ENCODE peak calls at places on chromosome 4, in five cellular contexts. U is IMR-90, Z is trophoblast cell, M is mesenchymal stem cell, L is mesendoderm. A is an unnamed sample.

GRCh38 chr4:176584031-176584430 is 208.7 kb downstream of the VEGFC start:
- DNase-seq in M (peak), U (peak), L (no peak), Z (no peak), A (no peak)

GRCh38 chr4:156765277-156765676 is 206.3 kb downstream of the PDGFC start:
- DNase-seq in Z (no peak), M (peak), L (no peak), U (peak), A (no peak)

GRCh38 chr4:16203083-16203482 is 23.2 kb downstream of the TAPT1 start:
- DNase-seq in U (no peak), Z (no peak), L (no peak), M (no peak), A (no peak)

GRCh38 chr4:89056953-89057398 is at the start of gene FAM13A:
- DNase-seq in U (peak), Z (peak), M (peak), L (peak), A (peak)

GRCh38 chr4:2787230-2788100 is 5.4 kb upstream of the SH3BP2 start:
- DNase-seq in L (no peak), Z (peak), M (no peak), U (no peak), A (peak)

GRCh38 chr4:177163532-177163931 is 146.1 kb upstream of the NEIL3 start:
- DNase-seq in U (peak), M (no peak), Z (no peak), L (no peak), A (no peak)

GRCh38 chr4:10022346-10023049 is 1.2 kb upstream of the SLC2A9 start:
- DNase-seq in M (no peak), Z (peak), U (no peak), L (no peak), A (peak)

GRCh38 chr4:142404191-142404611 is 441.9 kb downstream of the INPP4B start:
- DNase-seq in L (no peak), U (peak), M (peak), Z (peak), A (no peak)

GRCh38 chr4:135382280-135382679 is 1180.7 kb upstream of the PABPC4L start:
- DNase-seq in M (no peak), L (peak), U (peak), Z (no peak), A (no peak)

GRCh38 chr4:106809083-106809482 is 227.0 kb downstream of the DKK2 start:
- DNase-seq in M (peak), L (peak), Z (peak), U (peak), A (no peak)

GRCh38 chr4:186829740-186830449 is 106.2 kb upstream of the FAT1 start:
- DNase-seq in L (no peak), M (peak), U (peak), Z (no peak), A (no peak)

GRCh38 chr4:15043922-15044321 is 41.6 kb downstream of the CPEB2 start:
- DNase-seq in L (no peak), Z (no peak), M (no peak), U (no peak), A (no peak)

GRCh38 chr4:38753021-38753806 is 29.6 kb downstream of the TLR10 start:
- DNase-seq in Z (peak), U (peak), M (peak), L (peak), A (peak)

GRCh38 chr4:184668511-184669114 is 19.1 kb downstream of the PRIMPOL start:
- DNase-seq in L (no peak), M (no peak), Z (no peak), U (peak), A (no peak)

GRCh38 chr4:37392540-37393255 is 148.2 kb downstream of the NWD2 start:
- DNase-seq in L (peak), U (no peak), Z (no peak), M (no peak), A (no peak)

GRCh38 chr4:150145950-150146340 is 67.7 kb downstream of the DCLK2 start:
- DNase-seq in Z (no peak), U (peak), M (no peak), L (no peak), A (no peak)

GRCh38 chr4:73705721-73706120 is 34.6 kb upstream of the CXCL8 start:
- DNase-seq in M (no peak), U (no peak), L (no peak), Z (no peak), A (no peak)

GRCh38 chr4:66639361-66639760 is 905.9 kb downstream of the CENPC start:
- DNase-seq in U (no peak), Z (no peak), M (no peak), L (no peak), A (no peak)

GRCh38 chr4:159024266-159024665 is 78.6 kb upstream of the RAPGEF2 start:
- DNase-seq in M (no peak), L (peak), Z (no peak), U (no peak), A (no peak)

GRCh38 chr4:79917246-79917645 is 155.8 kb downstream of the ANTXR2 start:
- DNase-seq in M (peak), U (peak), L (peak), Z (peak), A (peak)

GRCh38 chr4:144451771-144452170 is 194.2 kb upstream of the HHIP start:
- DNase-seq in M (peak), L (no peak), Z (no peak), U (peak), A (no peak)

GRCh38 chr4:153001626-153002025 is 65.5 kb downstream of the FHDC1 start:
- DNase-seq in Z (no peak), U (no peak), L (no peak), M (no peak), A (no peak)

GRCh38 chr4:113452868-113453620 is 308.5 kb downstream of the CAMK2D start:
- DNase-seq in L (peak), U (peak), M (peak), Z (no peak), A (peak)

GRCh38 chr4:54958236-54958635 is 167.2 kb downstream of the KDR start:
- DNase-seq in M (peak), U (peak), L (no peak), Z (peak), A (no peak)

GRCh38 chr4:3419836-3420605 is 21.7 kb upstream of the HGFAC start:
- DNase-seq in U (no peak), L (no peak), M (no peak), Z (no peak), A (no peak)

GRCh38 chr4:150310159-150310895 is 232.1 kb downstream of the DCLK2 start:
- DNase-seq in U (peak), L (no peak), Z (peak), M (peak), A (no peak)

GRCh38 chr4:157443537-157443936 is 223.0 kb downstream of the GRIA2 start:
- DNase-seq in U (no peak), Z (no peak), M (no peak), L (no peak), A (no peak)

GRCh38 chr4:82721819-82722423 is 76.7 kb downstream of the SCD5 start:
- DNase-seq in Z (peak), L (no peak), M (no peak), U (peak), A (no peak)

GRCh38 chr4:8290701-8290970 is 21.1 kb downstream of the HTRA3 start:
- DNase-seq in M (no peak), L (no peak), Z (no peak), U (no peak), A (no peak)

GRCh38 chr4:28469886-28470285 is 1609.2 kb downstream of the STIM2 start:
- DNase-seq in U (peak), M (no peak), L (no peak), Z (no peak), A (no peak)

GRCh38 chr4:100288811-100289529 is 98.7 kb upstream of the DDIT4L start:
- DNase-seq in Z (peak), L (no peak), M (peak), U (peak), A (no peak)

GRCh38 chr4:26331380-26331945 is 10.6 kb downstream of the RBPJ start:
- DNase-seq in M (no peak), L (no peak), U (no peak), Z (no peak), A (no peak)
- H3K18ac ChIP-seq in M (no peak), L (no peak), U (no peak), Z (peak), A (no peak)

GRCh38 chr4:123412700-123413512 is 16.3 kb downstream of the SPRY1 start:
- DNase-seq in M (peak), U (no peak), Z (no peak), L (no peak), A (no peak)

GRCh38 chr4:123417813-123418212 is 21.2 kb downstream of the SPRY1 start:
- DNase-seq in M (no peak), L (no peak), Z (no peak), U (no peak), A (no peak)

GRCh38 chr4:123418486-123418931 is 21.9 kb downstream of the SPRY1 start:
- DNase-seq in M (peak), Z (peak), L (peak), U (peak), A (peak)

GRCh38 chr4:123415977-123416376 is 19.4 kb downstream of the SPRY1 start:
- DNase-seq in M (peak), U (peak), Z (peak), L (no peak), A (no peak)

DNA sequence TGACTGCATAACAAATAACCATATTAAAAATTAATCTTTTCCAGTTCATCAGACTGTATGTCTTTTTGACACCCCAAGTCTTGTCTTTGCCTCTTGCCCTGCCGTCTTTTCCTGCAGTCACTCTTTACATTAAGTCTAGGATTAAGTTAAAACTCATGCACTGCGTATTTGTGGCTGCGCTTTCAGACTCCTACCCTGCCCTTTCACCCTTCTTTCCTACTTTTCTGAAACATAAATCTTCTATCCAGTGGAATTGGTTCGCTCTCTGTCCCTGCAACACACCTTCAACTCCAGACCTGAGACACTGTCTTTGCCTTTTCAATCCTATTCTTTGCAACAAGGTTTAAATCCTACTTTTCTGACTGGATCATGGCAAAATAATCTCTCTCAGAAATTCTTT is 19.9 kb downstream of the SPRY1 start:
- DNase-seq in U (no peak), M (no peak), L (no peak), Z (no peak), A (no peak)
- H3K18ac ChIP-seq in U (peak), M (peak), L (no peak), Z (no peak), A (no peak)

GRCh38 chr4:77306496-77306895 is 149.5 kb downstream of the CCNG2 start:
- DNase-seq in Z (no peak), L (no peak), M (no peak), U (no peak), A (no peak)
- H3K18ac ChIP-seq in Z (no peak), L (no peak), M (no peak), U (no peak), A (no peak)

DNA sequence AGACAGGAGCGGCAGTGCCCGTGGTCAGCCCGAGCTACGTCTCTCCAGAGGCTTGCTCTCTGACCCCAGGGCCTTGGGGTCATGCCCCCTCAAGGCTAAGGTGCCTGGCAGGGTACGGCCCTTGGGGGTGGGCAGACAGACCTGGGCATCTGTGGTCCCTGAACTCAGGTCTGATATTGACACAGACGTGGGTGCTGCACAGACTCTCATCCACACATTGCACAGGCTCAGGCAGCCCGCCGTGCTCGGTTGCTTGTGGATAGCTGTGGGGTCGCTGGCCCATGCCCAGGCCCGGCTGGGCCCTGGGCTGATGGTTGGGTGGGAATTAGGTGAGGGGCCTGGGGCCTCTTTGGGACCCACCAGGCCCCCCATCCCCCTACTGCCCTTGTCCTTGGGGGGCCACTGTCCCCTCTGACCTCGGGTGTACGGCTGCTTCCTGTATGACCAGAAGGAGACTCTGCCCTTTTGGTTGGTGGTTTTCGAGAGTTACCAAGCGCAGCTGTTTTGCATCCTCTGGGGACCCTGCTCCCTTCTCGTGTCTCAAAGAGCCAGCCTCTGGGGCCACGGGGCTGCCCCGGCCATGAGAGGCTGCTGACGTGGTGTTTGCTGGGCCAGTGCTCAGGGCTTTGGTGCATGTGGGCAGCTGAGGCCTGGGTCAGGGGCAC is 10.1 kb downstream of the FGFRL1 start:
- DNase-seq in Z (no peak), M (no peak), L (no peak), U (no peak), A (no peak)
- H3K18ac ChIP-seq in Z (no peak), M (no peak), L (no peak), U (no peak), A (no peak)

DNA sequence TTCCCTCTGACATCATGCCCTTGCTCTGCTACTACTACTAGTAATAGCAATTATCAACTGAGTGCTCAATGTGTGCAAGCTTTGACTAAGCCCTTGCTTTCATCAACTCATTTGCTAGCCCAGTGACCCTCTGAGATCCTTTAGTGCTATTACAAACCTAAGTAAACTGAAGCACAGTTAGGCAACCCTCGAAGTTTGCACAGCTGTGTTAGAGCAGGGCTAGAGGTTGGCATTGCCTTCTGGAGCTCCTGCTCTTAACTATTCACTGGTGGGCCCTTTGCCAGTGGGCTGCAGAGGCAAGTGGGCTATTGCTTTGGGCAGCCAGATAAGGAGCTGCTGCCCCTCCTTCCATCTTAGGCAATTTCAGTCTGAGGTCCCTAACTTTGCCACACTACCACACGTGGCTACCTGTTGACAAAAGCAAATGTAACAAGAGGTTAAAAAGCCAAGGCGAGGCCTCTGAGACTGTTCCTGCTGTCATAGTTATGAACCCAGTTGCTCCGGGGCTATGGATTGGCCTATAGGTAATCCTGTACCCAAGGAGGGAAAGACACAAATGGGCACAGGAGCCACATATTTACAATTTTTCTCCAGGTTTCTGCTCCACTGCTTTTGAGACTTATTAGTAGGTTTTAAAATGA is 41.5 kb upstream of the ANKRD50 start:
- DNase-seq in U (peak), L (no peak), M (no peak), Z (no peak), A (no peak)
- H3K18ac ChIP-seq in U (peak), L (no peak), M (no peak), Z (no peak), A (no peak)

GRCh38 chr4:5955856-5956255 is 62.4 kb downstream of the C4orf50 start:
- DNase-seq in M (no peak), Z (no peak), L (no peak), U (no peak), A (no peak)

GRCh38 chr4:5955201-5955821 is 62.4 kb upstream of the CRMP1 start:
- DNase-seq in M (no peak), U (no peak), L (peak), Z (no peak), A (peak)

GRCh38 chr4:5954056-5954760 is 61.3 kb upstream of the CRMP1 start:
- DNase-seq in U (no peak), M (no peak), L (no peak), Z (no peak), A (peak)

GRCh38 chr4:5953003-5953951 is 60.4 kb upstream of the CRMP1 start:
- DNase-seq in U (no peak), M (no peak), Z (no peak), L (no peak), A (peak)

DNA sequence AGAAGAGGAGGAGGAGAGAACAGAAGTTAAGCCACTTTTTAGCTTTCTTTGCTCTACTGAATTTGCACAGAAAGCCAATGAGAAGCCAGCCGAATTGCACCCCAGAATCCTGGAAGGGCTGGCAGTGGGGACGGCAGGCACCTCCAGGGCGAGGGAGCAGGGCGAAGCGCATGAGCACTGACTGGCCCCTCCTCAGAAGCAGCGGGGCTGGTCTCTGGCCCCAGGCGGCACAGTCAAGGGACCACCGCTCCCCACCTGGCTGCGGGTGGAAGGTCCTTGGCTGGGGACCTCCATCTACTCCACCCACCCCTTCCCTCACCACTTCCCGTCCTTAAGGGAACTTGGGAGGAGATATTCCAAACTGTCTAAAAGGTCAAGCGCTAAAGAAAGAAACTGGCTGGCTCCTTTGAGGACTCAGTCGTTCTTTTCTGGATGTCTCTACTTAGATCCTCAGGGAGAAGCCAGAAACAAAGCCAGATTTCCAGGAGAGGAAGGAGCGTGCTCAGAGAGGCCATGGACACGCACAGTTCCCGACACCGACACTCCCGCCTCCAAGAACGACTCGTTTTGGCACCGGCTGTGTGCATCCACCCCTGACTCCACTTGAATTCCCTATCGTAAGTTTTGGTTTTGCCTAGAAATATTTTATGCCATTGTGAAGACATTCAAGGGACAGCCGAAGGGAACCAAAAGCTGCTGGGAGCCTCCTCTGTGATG is 59.6 kb upstream of the CRMP1 start:
- DNase-seq in M (no peak), U (no peak), Z (no peak), L (no peak), A (no peak)
- H3K18ac ChIP-seq in M (no peak), U (no peak), Z (no peak), L (no peak), A (no peak)

DNA sequence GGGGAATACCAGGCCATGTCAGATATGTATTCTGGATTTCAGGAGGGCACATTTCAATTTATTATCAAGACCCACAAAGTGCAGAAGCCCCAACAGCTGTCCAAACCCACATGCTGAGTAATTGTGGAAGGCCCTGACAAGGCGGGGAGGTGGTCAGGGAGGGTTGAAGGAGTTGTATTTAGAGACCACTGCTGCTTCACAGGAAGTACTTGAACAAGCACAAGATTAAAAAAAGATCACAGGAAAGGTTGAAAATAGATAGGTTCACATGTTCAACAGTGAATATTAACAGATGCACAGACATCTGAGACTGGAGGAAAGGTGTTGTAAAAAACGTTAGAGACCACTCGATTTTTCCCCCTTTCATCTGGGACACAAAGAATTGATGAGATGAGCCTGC is 17.9 kb downstream of the ATP8A1 start:
- DNase-seq in U (no peak), L (no peak), Z (no peak), M (no peak), A (no peak)
- H3K18ac ChIP-seq in U (no peak), L (no peak), Z (no peak), M (no peak), A (no peak)

GRCh38 chr4:7147261-7147660 is 45.1 kb upstream of the SORCS2 start:
- DNase-seq in U (no peak), Z (no peak), L (no peak), M (no peak), A (no peak)
- H3K18ac ChIP-seq in U (no peak), Z (no peak), L (no peak), M (no peak), A (no peak)

A was measured in H9.